ENCODE peak calls at places on chromosomes 16 and 17, in seven cellular contexts. X, F, M, B, V, P and W are unnamed samples.

GRCh38 chr17:58388302-58389190 is 28.8 kb downstream of the RNF43 start:
- DNase-seq in X (peak; percentile 39), F (no peak), M (no peak), B (peak; percentile 71), V (no peak), P (no peak), W (no peak)

GRCh38 chr17:31523862-31524730 is 132.6 kb downstream of the RAB11FIP4 start:
- DNase-seq in X (no peak), F (no peak), M (no peak), B (no peak), V (no peak), P (no peak), W (no peak)

GRCh38 chr16:19179890-19180490 is 11.9 kb downstream of the SYT17 start:
- DNase-seq in X (peak; percentile 82), F (peak; percentile 72), M (peak; percentile 83), B (peak; percentile 71), V (peak; percentile 63), P (peak; percentile 31), W (peak; percentile 54)

GRCh38 chr16:6929868-6930267 is 402.8 kb upstream of the RBFOX1 start:
- DNase-seq in X (no peak), F (no peak), M (no peak), B (no peak), V (no peak), P (no peak), W (no peak)

GRCh38 chr16:58459344-58460218 is 40.4 kb upstream of the NDRG4 start:
- DNase-seq in X (no peak), F (no peak), M (no peak), B (peak; percentile 82), V (no peak), P (peak; percentile 67), W (no peak)

GRCh38 chr16:57372372-57373116 is at the start of gene CX3CL1:
- DNase-seq in X (peak; percentile 81), F (peak; percentile 92), M (peak; percentile 93), B (no peak), V (no peak), P (no peak), W (peak; percentile 88)

GRCh38 chr17:55601874-55602364 is 90.7 kb upstream of the SMIM36 start:
- DNase-seq in X (peak; percentile 91), F (peak; percentile 52), M (peak; percentile 81), B (peak; percentile 77), V (peak; percentile 26), P (peak; percentile 41), W (peak; percentile 51)

GRCh38 chr17:74527756-74528155 is 3.5 kb downstream of the CD300LB start:
- DNase-seq in X (no peak), F (no peak), M (no peak), B (no peak), V (no peak), P (no peak), W (no peak)

GRCh38 chr17:75240394-75241142 is 20.8 kb downstream of the GGA3 start:
- DNase-seq in X (peak; percentile 90), F (peak; percentile 83), M (peak; percentile 88), B (peak; percentile 47), V (peak; percentile 72), P (peak; percentile 35), W (peak; percentile 50)

GRCh38 chr16:74608381-74608780 is 1.5 kb upstream of the GLG1 start:
- DNase-seq in X (no peak), F (no peak), M (no peak), B (no peak), V (no peak), P (no peak), W (no peak)

GRCh38 chr17:34378664-34379101 is 15.7 kb upstream of the CCL1 start:
- DNase-seq in X (no peak), F (no peak), M (no peak), B (no peak), V (peak; percentile 85), P (no peak), W (no peak)
- TF ChIP-seq CTCF in X (no peak), F (no peak), M (no peak), B (no peak), V (peak; percentile 62), P (no peak), W (peak; percentile 0)

GRCh38 chr16:82700541-82701240 is 73.9 kb downstream of the CDH13 start:
- DNase-seq in X (no peak), F (no peak), M (no peak), B (no peak), V (no peak), P (no peak), W (no peak)
- TF ChIP-seq EZH2phosphoT487 in X (no peak), F (no peak), M (no peak), B (no peak), V (no peak), P (no peak), W (no peak)

GRCh38 chr16:27344707-27345106 is 30.9 kb downstream of the IL4R start:
- DNase-seq in X (no peak), F (no peak), M (no peak), B (no peak), V (no peak), P (no peak), W (no peak)

GRCh38 chr16:27347930-27348685 is 34.3 kb downstream of the IL4R start:
- DNase-seq in X (no peak), F (peak; percentile 73), M (no peak), B (no peak), V (no peak), P (no peak), W (no peak)

GRCh38 chr16:27341971-27342370 is 28.2 kb downstream of the IL4R start:
- DNase-seq in X (no peak), F (no peak), M (no peak), B (no peak), V (no peak), P (no peak), W (no peak)

GRCh38 chr16:27346818-27347217 is 33.0 kb downstream of the IL4R start:
- DNase-seq in X (no peak), F (no peak), M (peak; percentile 11), B (no peak), V (peak; percentile 13), P (no peak), W (no peak)

GRCh38 chr16:27345201-27345600 is 31.4 kb downstream of the IL4R start:
- DNase-seq in X (no peak), F (no peak), M (no peak), B (no peak), V (no peak), P (no peak), W (no peak)
- H3K4me1 ChIP-seq in X (no peaks in the 10 kb centered on the region), F (peaks cover 7% of the 10 kb centered on the region), M (no peaks in the 10 kb centered on the region), B (no peaks in the 10 kb centered on the region), V (no peaks in the 10 kb centered on the region), P (no peaks in the 10 kb centered on the region), W (no peaks in the 10 kb centered on the region)

GRCh38 chr17:2042355-2042929 is 620 bp downstream of the OVCA2 start:
- DNase-seq in X (peak; percentile 46), F (peak; percentile 65), M (peak; percentile 73), B (no peak), V (no peak), P (no peak), W (peak; percentile 77)
- TF ChIP-seq CTCF in X (no peak), F (no peak), M (peak; percentile 28), B (no peak), V (no peak), P (no peak), W (peak; percentile 39)

GRCh38 chr17:49699967-49700575 is 7.7 kb downstream of the SLC35B1 start:
- DNase-seq in X (no peak), F (no peak), M (no peak), B (no peak), V (no peak), P (no peak), W (no peak)

GRCh38 chr17:49707246-49707607 is 537 bp downstream of the SLC35B1 start:
- DNase-seq in X (peak; percentile 43), F (no peak), M (peak; percentile 51), B (no peak), V (peak; percentile 50), P (no peak), W (no peak)

GRCh38 chr17:49705254-49705653 is 2.5 kb downstream of the SLC35B1 start:
- DNase-seq in X (no peak), F (no peak), M (no peak), B (no peak), V (no peak), P (no peak), W (no peak)

GRCh38 chr17:49700956-49701355 is 6.8 kb downstream of the SLC35B1 start:
- DNase-seq in X (no peak), F (no peak), M (no peak), B (no peak), V (no peak), P (no peak), W (no peak)

GRCh38 chr17:49703557-49704277 is 4.0 kb downstream of the SLC35B1 start:
- DNase-seq in X (peak; percentile 66), F (no peak), M (peak; percentile 79), B (peak; percentile 61), V (peak; percentile 59), P (peak; percentile 38), W (peak; percentile 69)
- TF ChIP-seq EZH2phosphoT487 in X (no peak), F (no peak), M (no peak), B (no peak), V (no peak), P (no peak), W (no peak)

GRCh38 chr17:77148109-77148958 is 7.6 kb downstream of the SEC14L1 start:
- DNase-seq in X (no peak), F (no peak), M (no peak), B (no peak), V (no peak), P (no peak), W (peak; percentile 45)
- H3K4me1 ChIP-seq in X (peaks cover 31% of the 10 kb centered on the region), F (peaks cover 9% of the 10 kb centered on the region), M (peaks cover 44% of the 10 kb centered on the region), B (peaks cover 23% of the 10 kb centered on the region), V (peaks cover 95% of the 10 kb centered on the region), P (peaks cover 14% of the 10 kb centered on the region), W (peaks cover 51% of the 10 kb centered on the region)

GRCh38 chr16:11372073-11372923 is 27.0 kb downstream of the RMI2 start:
- DNase-seq in X (no peak), F (no peak), M (no peak), B (no peak), V (no peak), P (no peak), W (no peak)
- TF ChIP-seq CTCF in X (no peak), F (no peak), M (no peak), B (no peak), V (peak; percentile 59), P (no peak), W (no peak)

DNA sequence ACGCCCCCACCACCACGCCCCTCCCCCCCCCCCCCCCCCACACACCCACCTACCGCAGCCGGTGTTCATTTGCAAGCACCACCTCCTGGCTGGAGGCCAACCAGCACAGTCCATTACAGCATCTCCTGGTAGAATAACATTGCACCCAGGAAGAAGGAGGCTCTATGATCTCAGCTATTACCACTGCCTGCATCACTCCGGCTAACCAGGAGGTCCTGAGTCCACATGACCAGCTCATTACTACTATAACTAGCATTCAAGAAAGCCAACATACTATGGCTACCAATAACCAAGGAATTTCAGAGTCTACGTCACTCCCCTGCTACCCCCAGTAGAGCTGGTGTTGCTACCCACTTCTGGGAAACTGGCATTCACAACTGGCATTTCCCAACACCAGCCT is 81.1 kb upstream of the ALOX12 start:
- DNase-seq in X (no peak), F (no peak), M (no peak), B (no peak), V (no peak), P (no peak), W (no peak)
- TF ChIP-seq EZH2phosphoT487 in X (no peak), F (no peak), M (no peak), B (no peak), V (no peak), P (no peak), W (no peak)

GRCh38 chr17:78742901-78743300 is 39.2 kb downstream of the CYTH1 start:
- DNase-seq in X (no peak), F (no peak), M (no peak), B (no peak), V (no peak), P (no peak), W (no peak)
- H3K4me1 ChIP-seq in X (peaks cover 10% of the 10 kb centered on the region), F (peaks cover 24% of the 10 kb centered on the region), M (no peaks in the 10 kb centered on the region), B (peaks cover under 1% of the 10 kb centered on the region), V (peaks cover 100% of the 10 kb centered on the region), P (peaks cover 14% of the 10 kb centered on the region), W (peaks cover 10% of the 10 kb centered on the region)